ENCODE peak calls at places on chromosomes 13 and 19, in six cellular contexts. K is GM12878, H is H1, I is K562, W is SK-N-SH, D is HepG2. V is an unnamed sample.

GRCh38 chr13:113016526-113017295 is 47.7 kb downstream of the MCF2L start:
- DNase-seq in K (no peak), H (no peak), I (no peak), W (no peak), D (no peak), V (no peak)

GRCh38 chr13:102011539-102011938 is 390.3 kb downstream of the FGF14 start:
- DNase-seq in K (no peak), H (no peak), I (no peak), W (no peak), D (no peak), V (no peak)

GRCh38 chr13:23753523-23753922 is 135.7 kb downstream of the MIPEP start:
- DNase-seq in K (no peak), H (no peak), I (no peak), W (no peak), D (peak), V (no peak)

GRCh38 chr13:110226051-110226562 is 80.8 kb downstream of the COL4A1 start:
- DNase-seq in K (no peak), H (no peak), I (no peak), W (no peak), D (no peak), V (no peak)

GRCh38 chr13:49098771-49099512 is 121.2 kb upstream of the MLNR start:
- DNase-seq in K (no peak), H (no peak), I (peak), W (peak), D (no peak), V (peak)

GRCh38 chr19:17902701-17903100 is 30.1 kb upstream of the CCDC124 start:
- DNase-seq in K (no peak), H (no peak), I (no peak), W (no peak), D (no peak), V (no peak)

GRCh38 chr13:107518780-107519179 is 696.6 kb downstream of the LIG4 start:
- DNase-seq in K (no peak), H (no peak), I (no peak), W (no peak), D (no peak), V (no peak)

GRCh38 chr13:112066624-112067004 is 335 bp upstream of the SOX1 start:
- DNase-seq in K (no peak), H (no peak), I (no peak), W (peak), D (no peak), V (no peak)

GRCh38 chr13:100588350-100589177 is at the start of gene GGACT:
- DNase-seq in K (peak), H (peak), I (peak), W (peak), D (peak), V (peak)

GRCh38 chr13:112241288-112241687 is 134.9 kb upstream of the SPACA7 start:
- DNase-seq in K (no peak), H (no peak), I (no peak), W (no peak), D (no peak), V (no peak)

GRCh38 chr13:54356849-54357248 is 1328.2 kb downstream of the OLFM4 start:
- DNase-seq in K (no peak), H (no peak), I (no peak), W (no peak), D (no peak), V (no peak)

GRCh38 chr13:22062478-22063205 is 391.8 kb downstream of the FGF9 start:
- DNase-seq in K (no peak), H (no peak), I (no peak), W (no peak), D (no peak), V (no peak)

GRCh38 chr13:48493076-48493765 is 39.7 kb downstream of the RCBTB2 start:
- DNase-seq in K (no peak), H (no peak), I (peak), W (no peak), D (no peak), V (no peak)

GRCh38 chr13:76884571-76885202 is 1.5 kb downstream of the KCTD12 start:
- DNase-seq in K (no peak), H (no peak), I (no peak), W (peak), D (no peak), V (no peak)

GRCh38 chr19:11268783-11269267 is 6.5 kb upstream of the DOCK6 start:
- DNase-seq in K (no peak), H (no peak), I (peak), W (peak), D (peak), V (no peak)

GRCh38 chr13:98419786-98420559 is 156.9 kb downstream of the STK24 start:
- DNase-seq in K (no peak), H (no peak), I (no peak), W (no peak), D (no peak), V (no peak)

GRCh38 chr19:46351241-46352041 is 4.6 kb downstream of the PPP5C start:
- DNase-seq in K (no peak), H (no peak), I (no peak), W (no peak), D (no peak), V (peak)

GRCh38 chr19:48372904-48373303 is 8.7 kb downstream of the SYNGR4 start:
- DNase-seq in K (no peak), H (no peak), I (no peak), W (peak), D (no peak), V (no peak)

GRCh38 chr13:94917814-94918213 is 205.5 kb upstream of the SOX21 start:
- DNase-seq in K (no peak), H (peak), I (no peak), W (no peak), D (no peak), V (no peak)

GRCh38 chr13:34931572-34931971 is 10.5 kb upstream of the NBEA start:
- DNase-seq in K (no peak), H (no peak), I (no peak), W (no peak), D (peak), V (no peak)

GRCh38 chr19:2167896-2168618 is 4.3 kb downstream of the DOT1L start:
- DNase-seq in K (peak), H (no peak), I (peak), W (no peak), D (peak), V (peak)

GRCh38 chr19:2168619-2169424 is 5.1 kb downstream of the DOT1L start:
- DNase-seq in K (peak), H (no peak), I (peak), W (peak), D (peak), V (peak)

GRCh38 chr19:2166741-2167738 is 3.3 kb downstream of the DOT1L start:
- DNase-seq in K (no peak), H (no peak), I (no peak), W (peak), D (peak), V (no peak)

GRCh38 chr19:2160384-2160783 is 3.3 kb upstream of the DOT1L start:
- DNase-seq in K (no peak), H (no peak), I (no peak), W (no peak), D (no peak), V (no peak)

GRCh38 chr19:2164020-2164988 is 571 bp downstream of the DOT1L start:
- DNase-seq in K (no peak), H (no peak), I (peak), W (no peak), D (no peak), V (peak)
- TF ChIP-seq GABPA in K (no peak), H (no peak), I (no peak), W (no peak), D (no peak), V (no peak)

DNA sequence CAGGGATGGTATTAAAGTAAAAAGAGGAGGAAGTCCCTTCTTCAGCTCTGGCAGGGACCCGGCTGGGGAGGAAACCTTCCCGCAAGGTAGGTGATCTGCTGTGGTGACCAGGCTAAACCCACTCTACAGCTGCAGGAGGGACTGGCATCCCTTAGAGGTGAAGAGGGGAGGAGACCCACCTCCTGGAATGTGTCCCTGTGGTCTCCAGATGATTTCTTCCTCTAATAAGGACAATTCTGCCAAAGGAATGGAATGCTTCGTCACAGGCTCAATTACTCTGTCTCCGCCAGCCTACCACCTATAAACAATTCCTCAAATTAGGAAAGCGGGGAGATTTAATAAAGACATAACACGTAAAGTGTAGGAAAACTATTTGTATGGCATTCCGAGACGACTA is 629 bp upstream of the PDS5B start:
- DNase-seq in K (no peak), H (no peak), I (no peak), W (no peak), D (no peak), V (no peak)
- H3K27ac ChIP-seq in K (no peak), H (no peak), I (peak), W (peak), D (no peak), V (peak)

DNA sequence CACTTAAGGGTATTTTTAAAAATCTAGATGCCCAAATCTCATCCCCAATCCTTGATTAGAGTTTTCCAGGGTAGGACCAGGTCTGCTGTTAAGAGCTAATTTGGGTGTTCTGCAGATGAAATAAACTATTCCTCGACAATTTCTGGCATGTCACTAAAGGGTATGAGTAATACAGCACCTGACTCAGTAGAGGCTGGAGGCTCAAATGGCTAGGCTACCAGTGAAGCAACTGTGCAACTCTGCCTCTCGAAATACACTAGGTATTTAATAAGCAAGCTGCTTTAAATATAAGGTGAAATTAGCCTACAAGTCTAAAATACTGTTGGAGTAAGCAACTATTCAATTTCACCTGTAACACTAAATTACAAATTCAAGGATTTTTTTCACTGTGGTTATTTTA is 1.5 kb downstream of the RNF6 start:
- DNase-seq in K (no peak), H (no peak), I (peak), W (no peak), D (no peak), V (no peak)
- TF ChIP-seq GABPA in K (no peak), H (no peak), I (no peak), W (no peak), D (no peak), V (no peak)

GRCh38 chr13:41509996-41510395 is 52.6 kb downstream of the RGCC start:
- DNase-seq in K (no peak), H (no peak), I (no peak), W (no peak), D (no peak), V (no peak)
- H3K27ac ChIP-seq in K (no peak), H (no peak), I (no peak), W (no peak), D (no peak), V (no peak)

GRCh38 chr19:32364040-32364439 is 18.6 kb downstream of the ZNF507 start:
- DNase-seq in K (no peak), H (no peak), I (no peak), W (no peak), D (no peak), V (no peak)

GRCh38 chr19:32362318-32362691 is 16.9 kb downstream of the ZNF507 start:
- DNase-seq in K (no peak), H (no peak), I (no peak), W (no peak), D (peak), V (no peak)

GRCh38 chr19:32361574-32362317 is 16.3 kb downstream of the ZNF507 start:
- DNase-seq in K (no peak), H (no peak), I (no peak), W (no peak), D (no peak), V (no peak)

GRCh38 chr19:32363632-32364031 is 18.2 kb downstream of the ZNF507 start:
- DNase-seq in K (no peak), H (no peak), I (no peak), W (no peak), D (no peak), V (no peak)

DNA sequence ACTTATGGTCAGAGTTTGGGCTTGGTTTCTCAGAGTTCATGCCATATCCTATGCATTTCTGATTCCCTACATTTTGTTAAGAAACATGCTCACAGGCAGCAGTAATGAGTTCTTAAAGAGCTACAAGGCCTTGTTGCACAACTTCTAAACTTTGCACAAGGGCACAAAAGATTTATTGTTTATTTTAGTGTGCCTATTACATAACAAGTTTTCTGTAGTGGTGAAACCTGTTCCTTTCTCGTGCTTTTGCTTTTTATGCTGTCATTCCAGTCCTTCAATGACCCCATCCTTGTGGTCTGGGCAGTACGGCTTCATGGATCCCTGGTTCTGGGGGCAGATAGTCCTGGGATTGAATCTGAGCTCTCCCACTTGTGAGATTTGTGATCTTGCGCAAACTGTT is 17.8 kb downstream of the ZNF507 start:
- DNase-seq in K (no peak), H (no peak), I (no peak), W (no peak), D (peak), V (no peak)
- TF ChIP-seq GABPA in K (no peak), H (no peak), I (no peak), W (no peak), D (no peak), V (no peak)

DNA sequence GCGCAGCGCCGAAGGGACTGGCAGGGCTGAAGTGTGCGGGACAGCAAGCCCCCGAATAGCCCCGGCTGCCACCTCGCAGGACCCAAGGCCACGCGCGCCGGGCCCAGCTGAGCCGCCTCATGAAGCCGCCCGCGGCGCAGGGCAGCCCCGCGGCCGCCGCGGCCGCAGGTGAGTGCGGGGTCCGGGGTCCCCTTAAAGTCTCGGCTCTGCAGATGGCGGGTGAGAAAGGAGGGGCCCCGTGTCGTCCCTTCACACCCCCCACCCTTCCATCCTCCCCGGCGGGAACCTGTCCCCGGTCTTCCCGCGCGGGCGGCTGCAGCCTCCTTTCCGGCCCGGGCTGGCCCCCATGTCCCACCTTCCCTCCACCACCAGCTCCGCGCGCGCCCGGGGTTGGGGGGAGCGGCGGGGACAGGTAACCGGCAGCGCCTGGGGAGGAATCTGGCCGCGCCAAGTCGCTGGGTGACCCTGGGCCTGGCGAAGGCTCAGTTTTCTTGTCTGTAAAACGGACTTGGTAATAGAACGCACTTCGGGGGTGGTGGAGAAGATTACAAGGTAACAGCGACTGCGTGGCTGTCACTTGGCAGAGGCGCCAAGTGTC is 338 bp downstream of the RGCC start:
- DNase-seq in K (no peak), H (no peak), I (peak), W (peak), D (no peak), V (no peak)
- H3K27ac ChIP-seq in K (no peak), H (no peak), I (peak), W (no peak), D (no peak), V (peak)

GRCh38 chr13:83117046-83117445 is 765.2 kb downstream of the SLITRK1 start:
- DNase-seq in K (no peak), H (no peak), I (no peak), W (no peak), D (no peak), V (no peak)
- TF ChIP-seq GABPA in K (no peak), H (no peak), I (no peak), W (no peak), D (no peak), V (no peak)

GRCh38 chr19:52095172-52096014 is at the start of gene ZNF841:
- DNase-seq in K (peak), H (peak), I (peak), W (peak), D (peak), V (peak)
- H3K27ac ChIP-seq in K (peak), H (no peak), I (peak), W (peak), D (peak), V (peak)

GRCh38 chr19:15992014-15992413 is 43.2 kb downstream of the OR10H4 start:
- DNase-seq in K (no peak), H (no peak), I (no peak), W (no peak), D (no peak), V (no peak)
- TF ChIP-seq GABPA in K (no peak), H (no peak), I (no peak), W (no peak), D (no peak), V (no peak)